ENCODE peak calls at places on chromosomes 12 and 14, in eight cellular contexts. R, S, U, V, F, J, Y and E are unnamed samples. For H3K4me1, the result is how much of the 10 kb centered on the place peaks cover.

GRCh38 chr14:102760485-102761193 is 16.6 kb upstream of the TRAF3 start:
- DNase-seq in R (no peak), S (no peak), U (no peak), V (no peak), F (no peak), J (no peak), Y (peak), E (no peak)

GRCh38 chr12:94304566-94305061 is 155.1 kb downstream of the CEP83 start:
- DNase-seq in R (peak), S (no peak), U (peak), V (no peak), F (no peak), J (no peak), Y (peak), E (no peak)

GRCh38 chr14:31286456-31287293 is 79.1 kb upstream of the HECTD1 start:
- DNase-seq in R (peak), S (peak), U (no peak), V (no peak), F (no peak), J (no peak), Y (peak), E (no peak)

GRCh38 chr12:44053550-44054243 is 217.8 kb downstream of the TMEM117 start:
- DNase-seq in R (no peak), S (no peak), U (peak), V (no peak), F (no peak), J (no peak), Y (no peak), E (no peak)

GRCh38 chr14:23559010-23559920 is 3.2 kb downstream of the THTPA start:
- DNase-seq in R (peak), S (peak), U (no peak), V (peak), F (no peak), J (peak), Y (peak), E (no peak)

GRCh38 chr12:22121224-22121623 is 75.2 kb downstream of the CMAS start:
- DNase-seq in R (no peak), S (no peak), U (no peak), V (no peak), F (no peak), J (no peak), Y (peak), E (no peak)

GRCh38 chr12:91604897-91605296 is 422.3 kb upstream of the DCN start:
- DNase-seq in R (no peak), S (no peak), U (no peak), V (no peak), F (no peak), J (no peak), Y (no peak), E (no peak)

GRCh38 chr12:68919581-68920239 is 13.3 kb downstream of the CPM start:
- DNase-seq in R (no peak), S (no peak), U (no peak), V (no peak), F (no peak), J (no peak), Y (no peak), E (no peak)

GRCh38 chr14:73625686-73626085 is 13.4 kb downstream of the ACOT6 start:
- DNase-seq in R (no peak), S (no peak), U (no peak), V (no peak), F (no peak), J (no peak), Y (no peak), E (no peak)

GRCh38 chr12:778615-779014 is 26.2 kb downstream of the WNK1 start:
- DNase-seq in R (no peak), S (no peak), U (no peak), V (no peak), F (no peak), J (no peak), Y (no peak), E (no peak)
- H3K27ac ChIP-seq in R (no peak), S (no peak), U (no peak), V (no peak), F (no peak), J (no peak), Y (no peak), E (no peak)

DNA sequence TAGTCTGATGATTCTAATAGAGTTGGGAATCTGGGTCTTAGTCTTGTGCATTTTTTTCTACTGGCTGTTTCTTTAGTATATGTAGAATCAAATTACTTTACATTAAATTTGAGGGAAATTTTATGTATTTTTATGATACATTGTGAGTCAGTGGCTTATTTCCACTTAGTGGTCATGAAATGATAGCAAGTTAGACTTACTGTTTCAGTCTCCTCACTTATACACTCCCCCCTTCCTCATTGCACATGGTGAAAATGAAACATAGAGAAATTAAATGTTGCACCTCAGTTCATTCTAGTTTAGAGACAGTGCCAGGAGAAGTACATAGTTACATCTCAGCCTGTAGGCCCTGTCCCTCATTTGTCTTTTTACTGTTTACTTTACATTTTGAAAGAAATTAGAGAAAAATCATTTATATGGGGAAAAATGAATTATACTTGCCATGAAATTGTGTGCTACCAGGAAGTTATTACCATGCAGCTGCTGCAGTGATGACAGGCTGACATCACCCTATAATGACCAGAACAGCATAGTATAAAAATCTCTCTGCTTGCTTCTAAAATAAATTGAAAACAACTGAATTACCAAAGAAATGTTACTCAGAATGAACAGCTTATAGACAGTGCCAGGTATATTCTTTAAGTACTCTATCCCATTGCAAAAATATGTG is 113.2 kb downstream of the TRMT5 start:
- DNase-seq in R (no peak), S (no peak), U (no peak), V (no peak), F (no peak), J (no peak), Y (no peak), E (no peak)
- TF ChIP-seq CTCF in R (no peak), S (no peak), U (no peak), V (no peak), F (no peak), J (no peak), Y (no peak), E (no peak)

DNA sequence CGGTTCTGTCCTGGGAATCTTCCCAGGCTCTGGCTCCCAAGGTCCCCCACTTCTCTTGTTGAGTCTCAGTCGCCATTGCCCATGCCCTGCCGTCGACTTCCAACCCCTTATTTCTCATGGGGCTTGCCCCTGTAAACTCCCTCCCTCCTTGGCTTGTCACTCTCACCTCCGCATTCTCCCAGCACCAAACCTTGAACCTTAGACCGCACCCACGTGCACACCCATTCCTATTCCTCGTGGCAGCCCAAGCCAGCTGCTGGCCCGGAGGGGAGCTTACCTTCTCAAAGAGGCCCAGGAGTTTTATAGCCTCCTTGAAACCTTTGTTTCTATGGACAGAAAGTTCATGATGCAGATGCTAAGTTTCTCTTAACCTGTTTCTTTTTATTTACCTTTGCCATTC is 4.6 kb downstream of the JDP2 start:
- DNase-seq in R (no peak), S (no peak), U (no peak), V (no peak), F (no peak), J (no peak), Y (no peak), E (no peak)
- H3K4me1 ChIP-seq in R (under half), S (under half), U (under half), V (half or more), F (under half), J (under half), Y (under half), E (under half)

DNA sequence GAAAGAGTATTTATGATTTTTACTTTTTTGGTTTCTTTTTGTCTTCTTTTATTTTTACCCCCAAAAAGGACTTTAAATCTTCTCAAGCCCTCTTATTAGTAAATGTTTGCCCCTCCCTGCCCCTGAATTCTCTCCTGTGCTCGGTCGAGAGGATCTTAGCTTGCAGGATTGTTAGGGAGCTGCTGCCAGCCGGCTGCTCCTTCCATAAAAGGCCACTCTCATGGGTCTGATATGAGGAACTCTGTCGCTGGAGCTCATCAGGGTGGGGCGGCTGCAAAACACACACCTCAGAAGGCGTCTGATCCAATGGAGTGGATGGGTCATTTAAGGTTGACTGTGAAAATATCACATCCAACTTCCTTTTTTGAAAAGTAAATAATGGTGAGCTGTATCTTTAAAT is 8.5 kb downstream of the LTBR start:
- DNase-seq in R (peak), S (no peak), U (no peak), V (no peak), F (peak), J (no peak), Y (no peak), E (no peak)
- H3K27ac ChIP-seq in R (peak), S (peak), U (no peak), V (peak), F (peak), J (peak), Y (no peak), E (peak)

DNA sequence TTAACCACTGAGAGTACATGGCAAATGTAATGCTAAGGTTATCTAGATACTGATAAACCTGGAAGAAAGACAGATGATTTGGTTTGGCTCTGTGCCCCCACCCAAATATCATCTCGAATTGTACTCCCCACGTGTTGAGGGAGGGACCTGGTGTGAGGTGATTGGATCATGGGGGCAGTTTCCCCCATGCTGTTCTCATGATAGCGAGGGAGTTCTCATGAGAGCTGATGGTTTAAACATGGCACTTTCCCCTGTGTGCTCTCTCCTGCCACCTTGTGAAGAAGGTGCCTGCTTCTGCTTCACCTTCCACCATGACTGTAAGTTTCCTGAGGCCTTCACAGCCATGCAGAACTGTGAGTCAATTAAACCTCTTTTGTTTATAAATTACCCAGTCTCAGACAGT is 14.2 kb downstream of the NOXRED1 start:
- DNase-seq in R (peak), S (peak), U (no peak), V (no peak), F (no peak), J (no peak), Y (peak), E (no peak)
- TF ChIP-seq CTCF in R (no peak), S (peak), U (no peak), V (peak), F (no peak), J (no peak), Y (peak), E (no peak)

GRCh38 chr12:6346942-6347341 is 5.1 kb upstream of the TNFRSF1A start:
- DNase-seq in R (no peak), S (no peak), U (no peak), V (no peak), F (no peak), J (no peak), Y (no peak), E (no peak)
- H3K4me1 ChIP-seq in R (under half), S (under half), U (under half), V (half or more), F (under half), J (under half), Y (under half), E (half or more)

DNA sequence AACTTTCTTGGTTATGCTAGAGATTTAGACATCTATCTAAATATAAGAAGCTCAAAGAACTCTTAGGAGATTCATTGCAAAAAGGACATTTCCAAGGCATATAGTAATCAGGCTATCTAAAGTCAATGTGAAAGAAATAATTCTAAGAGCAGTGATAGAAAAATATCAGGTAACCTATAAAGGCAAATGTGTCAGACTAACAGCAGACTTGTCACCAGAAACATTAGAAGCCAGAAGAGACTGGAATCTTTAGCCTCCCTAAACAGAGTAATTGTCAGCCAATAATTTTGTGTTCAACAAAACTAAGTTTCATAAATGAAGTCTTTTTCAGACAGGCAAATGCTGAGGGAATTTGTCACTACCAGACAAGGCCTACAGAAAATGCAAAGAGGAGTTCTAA is 122.0 kb upstream of the SCAF11 start:
- DNase-seq in R (no peak), S (no peak), U (no peak), V (no peak), F (no peak), J (no peak), Y (no peak), E (no peak)
- H3K27ac ChIP-seq in R (no peak), S (no peak), U (no peak), V (no peak), F (no peak), J (no peak), Y (no peak), E (no peak)

GRCh38 chr14:29521526-29522137 is 406.0 kb downstream of the PRKD1 start:
- DNase-seq in R (peak), S (peak), U (no peak), V (no peak), F (no peak), J (no peak), Y (peak), E (no peak)
- TF ChIP-seq CTCF in R (peak), S (no peak), U (peak), V (no peak), F (no peak), J (no peak), Y (peak), E (no peak)